ENCODE peak calls at places on chromosomes 16 and 17, in six cellular contexts. G is neural crest cell; F is K562; O is GM10248; M is activated naive CD8-positive, alpha-beta T cell treated with anti-CD3 and anti-CD28 coated beads for 36 hours; B is NCI-H774. L is an unnamed sample.

GRCh38 chr16:67233596-67233995 is 6.7 kb downstream of the TMEM208 start:
- DNase-seq in G (no peak), F (no peak), O (no peak), M (no peak), B (no peak), L (no peak)

GRCh38 chr16:28904363-28904762 is 20.7 kb downstream of the RABEP2 start:
- DNase-seq in G (no peak), F (no peak), O (no peak), M (no peak), B (no peak), L (no peak)

GRCh38 chr16:56270828-56271227 is 79.5 kb downstream of the GNAO1 start:
- DNase-seq in G (no peak), F (no peak), O (no peak), M (no peak), B (no peak), L (no peak)

GRCh38 chr17:20174588-20175265 is 165.6 kb downstream of the SPECC1 start:
- DNase-seq in G (no peak), F (peak), O (no peak), M (no peak), B (no peak), L (no peak)

GRCh38 chr16:57297856-57298255 is 13.4 kb upstream of the PLLP start:
- DNase-seq in G (no peak), F (no peak), O (no peak), M (no peak), B (no peak), L (peak)

GRCh38 chr17:40349477-40350409 is 14.8 kb downstream of the GJD3 start:
- DNase-seq in G (no peak), F (no peak), O (no peak), M (no peak), B (no peak), L (no peak)

GRCh38 chr16:78530283-78530682 is 430.8 kb downstream of the WWOX start:
- DNase-seq in G (no peak), F (no peak), O (no peak), M (no peak), B (no peak), L (no peak)

GRCh38 chr17:28216528-28216927 is 102.5 kb upstream of the TMEM97 start:
- DNase-seq in G (no peak), F (no peak), O (no peak), M (no peak), B (no peak), L (no peak)

GRCh38 chr17:259341-259976 is 78.0 kb upstream of the DOC2B start:
- DNase-seq in G (no peak), F (no peak), O (no peak), M (no peak), B (no peak), L (no peak)

GRCh38 chr16:65531475-65531874 is 409.6 kb upstream of the CDH11 start:
- DNase-seq in G (no peak), F (no peak), O (no peak), M (no peak), B (no peak), L (no peak)

GRCh38 chr17:72567774-72568173 is 447.0 kb downstream of the SOX9 start:
- DNase-seq in G (no peak), F (no peak), O (no peak), M (no peak), B (peak), L (no peak)

GRCh38 chr17:80890551-80890930 is 101.1 kb upstream of the CHMP6 start:
- DNase-seq in G (no peak), F (no peak), O (no peak), M (no peak), B (no peak), L (no peak)

GRCh38 chr17:1312261-1312870 is 32.9 kb downstream of the TRARG1 start:
- DNase-seq in G (peak), F (peak), O (no peak), M (no peak), B (no peak), L (no peak)